ENCODE peak calls at places on chromosome 12, in four cellular contexts. N is HEK293T, Y is H1, Z is HCT116. G is an unnamed sample.

GRCh38 chr12:93441111-93441616 is 583 bp downstream of the UBE2N start:
- DNase-seq in Z (no peak), Y (no peak), N (peak), G (peak)

GRCh38 chr12:5171701-5172100 is 128.0 kb downstream of the KCNA5 start:
- DNase-seq in N (peak), Z (peak), Y (peak), G (peak)

GRCh38 chr12:130632582-130633174 is 83.4 kb downstream of the RIMBP2 start:
- DNase-seq in Z (no peak), N (no peak), Y (no peak), G (no peak)

GRCh38 chr12:66070378-66071120 is 60.0 kb downstream of the LLPH start:
- DNase-seq in Y (no peak), Z (no peak), N (no peak), G (no peak)

GRCh38 chr12:57534991-57535543 is 11.9 kb downstream of the DCTN2 start:
- DNase-seq in Z (no peak), Y (no peak), N (no peak), G (no peak)

GRCh38 chr12:82425241-82425640 is 66.9 kb downstream of the METTL25 start:
- DNase-seq in Z (no peak), N (no peak), Y (no peak), G (no peak)

GRCh38 chr12:4975574-4975973 is 65.9 kb downstream of the KCNA1 start:
- DNase-seq in Z (no peak), Y (peak), N (peak), G (peak)

GRCh38 chr12:22627351-22627750 is 2.4 kb downstream of the ETNK1 start:
- DNase-seq in Y (no peak), Z (no peak), N (no peak), G (no peak)

GRCh38 chr12:27343255-27344000 is 10.8 kb downstream of the BMAL2 start:
- DNase-seq in Z (no peak), Y (no peak), N (no peak), G (no peak)

GRCh38 chr12:61018571-61018970 is 1241.6 kb upstream of the USP15 start:
- DNase-seq in Y (no peak), N (no peak), Z (no peak), G (no peak)

GRCh38 chr12:56629459-56630179 is 507 bp downstream of the BAZ2A start:
- DNase-seq in Z (no peak), N (no peak), Y (peak), G (no peak)

GRCh38 chr12:11446372-11446771 is 51.0 kb upstream of the PRB2 start:
- DNase-seq in Y (no peak), N (no peak), Z (no peak), G (no peak)

GRCh38 chr12:52245259-52245961 is 12.4 kb downstream of the KRT7 start:
- DNase-seq in Y (no peak), N (no peak), Z (no peak), G (no peak)

GRCh38 chr12:26100966-26101744 is 23.7 kb downstream of the BHLHE41 start:
- DNase-seq in Y (no peak), N (no peak), Z (no peak), G (no peak)

GRCh38 chr12:56110571-56110970 is 5.9 kb upstream of the RPL41 start:
- DNase-seq in Y (no peak), N (no peak), Z (no peak), G (no peak)

GRCh38 chr12:644818-645552 is 18.3 kb downstream of the NINJ2 start:
- DNase-seq in Y (no peak), Z (no peak), N (no peak), G (no peak)

GRCh38 chr12:67876305-67876915 is 112.8 kb upstream of the IFNG-AS1 start:
- DNase-seq in N (no peak), Y (no peak), Z (no peak), G (no peak)

GRCh38 chr12:14260011-14260993 is 105.2 kb upstream of the ATF7IP start:
- DNase-seq in N (no peak), Y (peak), Z (peak), G (peak)

GRCh38 chr12:116564080-116564479 is 4.9 kb downstream of the MAP1LC3B2 start:
- DNase-seq in N (no peak), Z (no peak), Y (no peak), G (no peak)

GRCh38 chr12:30988887-30989286 is 62.3 kb downstream of the TSPAN11 start:
- DNase-seq in Z (no peak), N (no peak), Y (no peak), G (no peak)

GRCh38 chr12:91920276-91920675 is 225.4 kb downstream of the BTG1 start:
- DNase-seq in Y (no peak), Z (no peak), N (no peak), G (no peak)

GRCh38 chr12:64968989-64969819 is 144.8 kb downstream of the TBC1D30 start:
- DNase-seq in Z (peak), N (no peak), Y (no peak), G (no peak)

GRCh38 chr12:101204598-101205304 is 5.3 kb downstream of the SLC5A8 start:
- DNase-seq in Z (no peak), N (no peak), Y (no peak), G (no peak)

GRCh38 chr12:123126294-123127144 is 24.4 kb downstream of the PITPNM2 start:
- DNase-seq in Y (no peak), Z (peak), N (no peak), G (no peak)

GRCh38 chr12:6292606-6293005 is 17.9 kb upstream of the PLEKHG6 start:
- DNase-seq in Z (no peak), Y (no peak), N (no peak), G (no peak)

GRCh38 chr12:27504506-27504905 is 19.5 kb upstream of the PPFIBP1 start:
- DNase-seq in Y (no peak), Z (no peak), N (no peak), G (no peak)

GRCh38 chr12:29350080-29350479 is 30.9 kb downstream of the ERGIC2 start:
- DNase-seq in Z (no peak), N (peak), Y (no peak), G (no peak)

GRCh38 chr12:6367065-6367968 is 8.0 kb downstream of the SCNN1A start:
- DNase-seq in Y (no peak), Z (no peak), N (peak), G (no peak)

GRCh38 chr12:107558141-107558815 is 127.3 kb upstream of the PWP1 start:
- DNase-seq in Y (no peak), Z (no peak), N (no peak), G (no peak)

GRCh38 chr12:46783881-46784280 is 41.9 kb downstream of the SLC38A4 start:
- DNase-seq in N (no peak), Y (no peak), Z (no peak), G (no peak)

GRCh38 chr12:11771356-11771755 is 121.9 kb downstream of the ETV6 start:
- DNase-seq in Y (no peak), Z (no peak), N (no peak), G (no peak)

GRCh38 chr12:85182699-85183098 is 97.3 kb upstream of the ALX1 start:
- DNase-seq in Z (no peak), Y (no peak), N (peak), G (no peak)

DNA sequence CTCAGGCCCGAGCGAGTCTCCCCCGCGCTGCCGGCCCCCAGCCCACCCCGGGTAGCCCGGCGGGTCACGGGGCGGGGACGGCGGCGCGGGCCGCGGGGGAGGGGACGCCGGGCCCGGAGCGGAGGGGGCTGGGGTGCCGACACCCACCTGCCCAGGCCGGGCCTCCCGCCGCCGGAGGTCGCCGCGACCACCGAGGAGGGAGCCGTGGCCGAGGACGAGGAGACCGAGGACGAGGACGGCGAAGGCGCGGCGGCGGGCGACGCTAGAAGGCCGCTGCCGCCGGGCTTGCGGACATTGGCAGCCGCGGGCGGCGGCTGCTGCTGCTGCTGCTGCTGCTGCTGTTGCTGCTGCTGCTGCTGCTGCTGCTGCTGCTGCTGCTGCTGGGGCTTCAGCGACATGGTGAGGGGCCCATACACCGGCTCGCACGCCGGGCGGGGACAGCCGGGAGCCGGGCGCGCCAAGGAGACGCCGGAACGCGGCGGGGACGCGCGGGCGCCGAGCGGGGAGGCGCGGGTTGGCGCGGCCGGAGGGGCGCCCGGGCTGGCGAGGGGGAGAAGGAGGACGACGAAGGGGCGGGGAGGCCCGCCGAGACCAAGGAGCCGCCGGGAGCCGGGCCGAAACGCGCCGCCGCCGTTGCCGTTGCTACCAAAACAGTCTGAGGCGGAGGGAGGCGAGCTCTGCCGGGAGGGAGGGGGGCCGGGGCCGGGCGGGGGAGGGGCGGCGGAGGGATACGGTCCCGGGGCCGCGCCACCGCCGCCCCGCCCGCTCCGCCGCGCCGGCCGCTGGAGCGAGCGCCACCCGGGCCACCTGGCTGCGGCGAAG is at the start of gene ATXN2:
- DNase-seq in Y (no peak), Z (no peak), N (peak), G (peak)
- TF ChIP-seq SP1 in Y (no peak), Z (no peak), N (no peak), G (no peak)

GRCh38 chr12:12819752-12820311 is 6.7 kb downstream of the DDX47 start:
- DNase-seq in Z (no peak), N (no peak), Y (no peak), G (no peak)
- TF ChIP-seq SP1 in Z (no peak), N (no peak), Y (no peak), G (no peak)

GRCh38 chr12:49358548-49359141 is 8.6 kb upstream of the SPATS2 start:
- DNase-seq in Z (peak), N (peak), Y (peak), G (peak)
- TF ChIP-seq SP1 in Z (no peak), N (no peak), Y (peak), G (no peak)

DNA sequence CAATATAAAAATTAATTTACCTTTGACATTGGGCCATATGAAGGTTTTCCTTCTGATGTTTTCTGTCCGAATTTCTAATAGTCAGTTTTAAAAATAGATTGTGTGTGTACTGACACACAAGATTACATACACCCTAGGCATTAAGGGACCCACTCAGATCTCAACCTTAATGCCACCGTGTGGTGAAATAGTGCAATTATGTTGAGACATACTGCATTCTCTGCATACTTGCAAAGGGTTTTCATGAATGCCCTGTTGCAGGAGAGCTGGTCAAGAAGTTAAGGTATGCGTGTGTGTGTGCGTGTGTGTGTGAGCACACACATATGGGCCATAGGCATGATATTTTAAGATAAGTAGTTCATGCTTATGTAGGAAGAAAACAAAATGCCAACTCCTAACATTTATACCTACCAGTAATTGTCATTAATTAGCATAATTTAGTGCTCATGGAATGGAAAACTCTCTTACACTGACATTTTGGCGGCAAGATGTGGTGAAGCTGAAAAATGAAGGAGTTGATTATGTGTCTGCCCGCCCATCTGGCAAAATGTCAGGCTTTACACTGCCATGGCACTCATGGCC is 58.8 kb downstream of the PIK3C2G start:
- DNase-seq in Y (no peak), N (peak), Z (peak), G (peak)
- TF ChIP-seq SP1 in Y (no peak), N (no peak), Z (no peak), G (no peak)

DNA sequence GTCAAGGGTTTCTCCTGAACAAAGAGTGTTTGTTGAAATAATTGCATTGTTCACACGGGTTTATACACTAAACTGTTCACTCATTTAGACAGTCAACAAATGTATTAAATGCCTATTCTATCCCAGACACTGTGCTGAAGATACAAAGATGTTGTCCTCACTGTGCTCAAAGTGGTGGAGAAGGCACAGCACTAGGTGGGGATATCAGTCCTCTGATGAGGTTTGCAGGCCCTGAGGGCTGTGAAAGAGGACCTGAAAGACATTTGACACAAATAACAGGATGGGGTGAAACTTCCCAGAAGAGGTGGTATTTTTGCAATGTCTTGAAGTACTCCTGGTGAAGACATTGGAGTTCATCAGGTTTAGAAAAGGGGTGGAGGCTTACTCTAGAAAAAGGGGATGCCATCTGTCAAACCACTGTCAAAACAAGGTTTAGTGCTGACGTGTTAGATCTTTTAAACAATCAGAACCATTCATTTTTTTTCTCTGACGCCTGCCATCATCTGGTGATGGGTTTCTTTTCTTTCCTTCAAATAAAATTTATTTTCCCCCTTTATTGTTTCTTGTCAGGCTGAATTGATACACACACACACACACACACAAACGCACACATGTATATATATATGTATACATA is 69.5 kb downstream of the ACSS3 start:
- DNase-seq in N (no peak), Y (no peak), Z (no peak), G (no peak)
- TF ChIP-seq SP1 in N (no peak), Y (no peak), Z (no peak), G (no peak)